ENCODE peak calls at places on chromosomes 11 and 22, in four cellular contexts. One of them, this sample, is unnamed.

GRCh38 chr11:118142081-118142480 is 10.5 kb downstream of the SCN4B start:
- DNase-seq in tibial nerve: no peak
- DNase-seq in lower lobe of right lung: no peak
- DNase-seq in fibroblast of lung: no peak
- DNase-seq in this sample: no peak

GRCh38 chr11:134587345-134587744 is 175.3 kb upstream of the B3GAT1 start:
- DNase-seq in tibial nerve: no peak
- DNase-seq in lower lobe of right lung: no peak
- DNase-seq in fibroblast of lung: no peak
- DNase-seq in this sample: no peak

GRCh38 chr11:62153087-62153395 is 29.2 kb downstream of the INCENP start:
- DNase-seq in tibial nerve: no peak
- DNase-seq in lower lobe of right lung: no peak
- DNase-seq in fibroblast of lung: no peak
- DNase-seq in this sample: no peak

GRCh38 chr22:50044485-50045143 is 13.5 kb downstream of the TTLL8 start:
- DNase-seq in tibial nerve: no peak
- DNase-seq in lower lobe of right lung: no peak
- DNase-seq in fibroblast of lung: no peak
- DNase-seq in this sample: no peak

GRCh38 chr11:107648247-107648646 is 57.3 kb downstream of the ELMOD1 start:
- DNase-seq in tibial nerve: no peak
- DNase-seq in lower lobe of right lung: no peak
- DNase-seq in fibroblast of lung: no peak
- DNase-seq in this sample: no peak

GRCh38 chr11:110897035-110897434 is 184.8 kb upstream of the ARHGAP20 start:
- DNase-seq in tibial nerve: no peak
- DNase-seq in lower lobe of right lung: no peak
- DNase-seq in fibroblast of lung: peak
- DNase-seq in this sample: peak

GRCh38 chr11:12182650-12183511 is 72.5 kb downstream of the MICAL2 start:
- DNase-seq in tibial nerve: no peak
- DNase-seq in lower lobe of right lung: no peak
- DNase-seq in fibroblast of lung: peak
- DNase-seq in this sample: peak

GRCh38 chr11:101748572-101748971 is 164.8 kb upstream of the TRPC6 start:
- DNase-seq in tibial nerve: no peak
- DNase-seq in lower lobe of right lung: no peak
- DNase-seq in fibroblast of lung: no peak
- DNase-seq in this sample: no peak

GRCh38 chr11:65159005-65159404 is 11.0 kb upstream of the SPDYC start:
- DNase-seq in tibial nerve: no peak
- DNase-seq in lower lobe of right lung: no peak
- DNase-seq in fibroblast of lung: no peak
- DNase-seq in this sample: no peak

GRCh38 chr11:61042537-61042936 is 59.8 kb upstream of the CD5 start:
- DNase-seq in tibial nerve: no peak
- DNase-seq in lower lobe of right lung: no peak
- DNase-seq in fibroblast of lung: no peak
- DNase-seq in this sample: no peak

GRCh38 chr11:8867856-8868705 is 42.9 kb upstream of the AKIP1 start:
- DNase-seq in tibial nerve: no peak
- DNase-seq in lower lobe of right lung: no peak
- DNase-seq in fibroblast of lung: peak
- DNase-seq in this sample: no peak

GRCh38 chr11:95968585-95968984 is 44.7 kb upstream of the MTMR2 start:
- DNase-seq in tibial nerve: no peak
- DNase-seq in lower lobe of right lung: no peak
- DNase-seq in fibroblast of lung: no peak
- DNase-seq in this sample: no peak

GRCh38 chr11:59555601-59556114 is 44.3 kb downstream of the OR4D9 start:
- DNase-seq in tibial nerve: no peak
- DNase-seq in lower lobe of right lung: no peak
- DNase-seq in fibroblast of lung: peak
- DNase-seq in this sample: no peak

GRCh38 chr11:12284321-12285050 is 92.9 kb upstream of the PARVA start:
- DNase-seq in tibial nerve: no peak
- DNase-seq in lower lobe of right lung: no peak
- DNase-seq in fibroblast of lung: peak
- DNase-seq in this sample: peak

GRCh38 chr11:38130514-38130913 is 1532.5 kb upstream of the RAG2 start:
- DNase-seq in tibial nerve: no peak
- DNase-seq in lower lobe of right lung: no peak
- DNase-seq in fibroblast of lung: no peak
- DNase-seq in this sample: no peak

GRCh38 chr11:20112291-20113146 is 47.8 kb downstream of the DBX1 start:
- DNase-seq in tibial nerve: no peak
- DNase-seq in lower lobe of right lung: no peak
- DNase-seq in fibroblast of lung: peak
- DNase-seq in this sample: peak

GRCh38 chr22:46056169-46057041 is 79.4 kb upstream of the WNT7B start:
- DNase-seq in tibial nerve: peak
- DNase-seq in lower lobe of right lung: peak
- DNase-seq in fibroblast of lung: peak
- DNase-seq in this sample: no peak

GRCh38 chr11:113664069-113664980 is 41.8 kb downstream of the TMPRSS5 start:
- DNase-seq in tibial nerve: no peak
- DNase-seq in lower lobe of right lung: no peak
- DNase-seq in fibroblast of lung: peak
- DNase-seq in this sample: no peak

GRCh38 chr11:61711037-61711436 is 30.8 kb downstream of the DAGLA start:
- DNase-seq in tibial nerve: no peak
- DNase-seq in lower lobe of right lung: no peak
- DNase-seq in fibroblast of lung: no peak
- DNase-seq in this sample: no peak

GRCh38 chr22:49406047-49406650 is 421.5 kb downstream of the BRD1 start:
- DNase-seq in tibial nerve: no peak
- DNase-seq in lower lobe of right lung: no peak
- DNase-seq in fibroblast of lung: no peak
- DNase-seq in this sample: no peak

GRCh38 chr22:38026130-38027111 is 30.8 kb upstream of the PICK1 start:
- DNase-seq in tibial nerve: no peak
- DNase-seq in lower lobe of right lung: peak
- DNase-seq in fibroblast of lung: no peak
- DNase-seq in this sample: no peak

GRCh38 chr22:49853981-49854791 is 542 bp downstream of the ZBED4 start:
- DNase-seq in tibial nerve: no peak
- DNase-seq in lower lobe of right lung: peak
- DNase-seq in fibroblast of lung: peak
- DNase-seq in this sample: no peak

GRCh38 chr11:73951797-73952196 is 971 bp downstream of the DNAJB13 start:
- DNase-seq in tibial nerve: no peak
- DNase-seq in lower lobe of right lung: no peak
- DNase-seq in fibroblast of lung: peak
- DNase-seq in this sample: no peak

GRCh38 chr22:36884314-36885158 is 23.7 kb downstream of the NCF4 start:
- DNase-seq in tibial nerve: no peak
- DNase-seq in lower lobe of right lung: no peak
- DNase-seq in fibroblast of lung: peak
- DNase-seq in this sample: no peak

GRCh38 chr22:39707816-39708215 is 137.3 kb downstream of the CACNA1I start:
- DNase-seq in tibial nerve: no peak
- DNase-seq in lower lobe of right lung: no peak
- DNase-seq in fibroblast of lung: no peak
- DNase-seq in this sample: no peak

GRCh38 chr22:30251661-30252226 is 5.2 kb upstream of the LIF start:
- DNase-seq in tibial nerve: no peak
- DNase-seq in lower lobe of right lung: no peak
- DNase-seq in fibroblast of lung: peak
- DNase-seq in this sample: no peak

GRCh38 chr11:95668113-95668512 is 121.5 kb downstream of the FAM76B start:
- DNase-seq in tibial nerve: no peak
- DNase-seq in lower lobe of right lung: no peak
- DNase-seq in fibroblast of lung: no peak
- DNase-seq in this sample: no peak

GRCh38 chr22:29517215-29517908 is 36.2 kb downstream of the THOC5 start:
- DNase-seq in tibial nerve: no peak
- DNase-seq in lower lobe of right lung: no peak
- DNase-seq in fibroblast of lung: no peak
- DNase-seq in this sample: no peak

GRCh38 chr11:116427903-116428637 is 344.7 kb downstream of the BUD13 start:
- DNase-seq in tibial nerve: peak
- DNase-seq in lower lobe of right lung: no peak
- DNase-seq in fibroblast of lung: peak
- DNase-seq in this sample: no peak

GRCh38 chr11:64854534-64855502 is 10.4 kb upstream of the CDC42BPG start:
- DNase-seq in tibial nerve: peak
- DNase-seq in lower lobe of right lung: peak
- DNase-seq in fibroblast of lung: peak
- DNase-seq in this sample: peak

GRCh38 chr11:119373917-119374631 is 7.4 kb downstream of the USP2 start:
- DNase-seq in tibial nerve: peak
- DNase-seq in lower lobe of right lung: no peak
- DNase-seq in fibroblast of lung: peak
- DNase-seq in this sample: no peak

GRCh38 chr11:2747236-2748015 is 47.6 kb upstream of the KCNQ1OT1 start:
- DNase-seq in tibial nerve: no peak
- DNase-seq in lower lobe of right lung: peak
- DNase-seq in fibroblast of lung: no peak
- DNase-seq in this sample: no peak

GRCh38 chr11:108551653-108552462 is 41.7 kb downstream of the EXPH5 start:
- DNase-seq in tibial nerve: no peak
- DNase-seq in lower lobe of right lung: no peak
- DNase-seq in fibroblast of lung: peak
- DNase-seq in this sample: no peak

GRCh38 chr11:109972939-109973338 is 120.3 kb upstream of the ZC3H12C start:
- DNase-seq in tibial nerve: no peak
- DNase-seq in lower lobe of right lung: no peak
- DNase-seq in fibroblast of lung: no peak
- DNase-seq in this sample: no peak

GRCh38 chr11:1404461-1405185 is 14.9 kb downstream of the BRSK2 start:
- DNase-seq in tibial nerve: no peak
- DNase-seq in lower lobe of right lung: no peak
- DNase-seq in fibroblast of lung: no peak
- DNase-seq in this sample: no peak

GRCh38 chr11:9138612-9139579 is 47.5 kb upstream of the SCUBE2 start:
- DNase-seq in tibial nerve: no peak
- DNase-seq in lower lobe of right lung: no peak
- DNase-seq in fibroblast of lung: peak
- DNase-seq in this sample: peak

GRCh38 chr11:122516686-122517085 is 138.8 kb upstream of the UBASH3B start:
- DNase-seq in tibial nerve: no peak
- DNase-seq in lower lobe of right lung: no peak
- DNase-seq in fibroblast of lung: no peak
- DNase-seq in this sample: peak

GRCh38 chr11:57792060-57792541 is 30.5 kb downstream of the CTNND1 start:
- DNase-seq in tibial nerve: peak
- DNase-seq in lower lobe of right lung: peak
- DNase-seq in fibroblast of lung: peak
- DNase-seq in this sample: no peak

GRCh38 chr11:128208329-128209220 is 378.8 kb downstream of the ETS1 start:
- DNase-seq in tibial nerve: no peak
- DNase-seq in lower lobe of right lung: no peak
- DNase-seq in fibroblast of lung: peak
- DNase-seq in this sample: peak

GRCh38 chr11:21174781-21175180 is 505.4 kb downstream of the NELL1 start:
- DNase-seq in tibial nerve: no peak
- DNase-seq in lower lobe of right lung: no peak
- DNase-seq in fibroblast of lung: no peak
- DNase-seq in this sample: no peak

GRCh38 chr11:21169639-21170038 is 500.3 kb downstream of the NELL1 start:
- DNase-seq in tibial nerve: no peak
- DNase-seq in lower lobe of right lung: no peak
- DNase-seq in fibroblast of lung: no peak
- DNase-seq in this sample: no peak
- TF ChIP-seq CTCF in tibial nerve: no peak
- TF ChIP-seq CTCF in lower lobe of right lung: no peak
- TF ChIP-seq CTCF in fibroblast of lung: no peak
- TF ChIP-seq CTCF in this sample: no peak

GRCh38 chr11:35711173-35711910 is 48.8 kb downstream of the TRIM44 start:
- DNase-seq in tibial nerve: no peak
- DNase-seq in lower lobe of right lung: no peak
- DNase-seq in fibroblast of lung: no peak
- DNase-seq in this sample: no peak
- TF ChIP-seq CTCF in tibial nerve: no peak
- TF ChIP-seq CTCF in lower lobe of right lung: no peak
- TF ChIP-seq CTCF in fibroblast of lung: peak
- TF ChIP-seq CTCF in this sample: no peak

GRCh38 chr22:32548039-32548438 is 73.4 kb downstream of the FBXO7 start:
- DNase-seq in tibial nerve: no peak
- DNase-seq in lower lobe of right lung: no peak
- DNase-seq in fibroblast of lung: no peak
- DNase-seq in this sample: no peak

GRCh38 chr22:32556150-32556549 is 81.5 kb downstream of the FBXO7 start:
- DNase-seq in tibial nerve: no peak
- DNase-seq in lower lobe of right lung: no peak
- DNase-seq in fibroblast of lung: no peak
- DNase-seq in this sample: no peak

GRCh38 chr22:32557424-32557823 is 82.8 kb downstream of the FBXO7 start:
- DNase-seq in tibial nerve: no peak
- DNase-seq in lower lobe of right lung: no peak
- DNase-seq in fibroblast of lung: no peak
- DNase-seq in this sample: no peak

GRCh38 chr22:32555546-32555945 is 80.9 kb downstream of the FBXO7 start:
- DNase-seq in tibial nerve: no peak
- DNase-seq in lower lobe of right lung: no peak
- DNase-seq in fibroblast of lung: no peak
- DNase-seq in this sample: no peak

GRCh38 chr22:32552540-32552939 is 77.9 kb downstream of the FBXO7 start:
- DNase-seq in tibial nerve: no peak
- DNase-seq in lower lobe of right lung: no peak
- DNase-seq in fibroblast of lung: no peak
- DNase-seq in this sample: no peak
- TF ChIP-seq CTCF in tibial nerve: no peak
- TF ChIP-seq CTCF in lower lobe of right lung: no peak
- TF ChIP-seq CTCF in fibroblast of lung: no peak
- TF ChIP-seq CTCF in this sample: no peak

DNA sequence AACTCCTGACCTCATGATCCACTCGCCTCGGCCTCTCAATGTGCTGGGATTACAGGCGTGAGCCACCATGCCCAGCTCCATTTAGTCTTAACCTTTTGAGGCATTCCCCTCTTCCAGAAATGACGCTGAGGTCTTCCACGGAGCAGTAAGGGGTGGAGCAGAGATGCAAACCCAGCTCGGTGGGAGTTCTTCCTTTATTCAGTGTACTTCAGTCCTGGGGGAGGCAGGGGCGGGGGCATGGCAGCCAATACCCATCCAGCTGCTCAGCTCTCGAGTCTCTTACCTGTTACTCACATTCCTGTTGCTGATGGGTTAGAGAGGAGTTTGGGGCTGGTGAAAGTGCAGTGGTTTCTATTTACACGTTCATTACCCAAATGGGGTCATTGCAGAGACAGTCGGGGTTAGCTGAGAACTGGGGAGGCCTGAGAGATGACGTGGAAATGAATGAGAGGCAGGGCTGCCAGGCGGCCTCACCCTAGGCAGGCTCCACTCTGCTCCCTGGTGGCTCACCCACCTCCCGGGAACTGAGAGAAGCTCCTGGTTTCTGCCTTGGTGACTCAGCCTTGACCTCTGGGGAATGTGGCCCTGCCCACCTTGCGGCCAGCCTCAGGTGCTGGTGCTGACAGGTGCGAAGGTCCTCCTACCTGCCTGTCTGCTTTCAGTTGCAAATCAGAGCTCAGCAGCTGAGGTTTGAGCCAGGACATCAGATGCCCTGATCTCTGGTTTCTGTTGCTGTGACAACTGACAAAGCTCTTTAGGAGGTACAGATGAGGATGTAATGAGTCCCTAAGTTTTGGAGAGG is 13.4 kb upstream of the ST14 start:
- DNase-seq in tibial nerve: no peak
- DNase-seq in lower lobe of right lung: peak
- DNase-seq in fibroblast of lung: peak
- DNase-seq in this sample: no peak
- TF ChIP-seq CTCF in tibial nerve: no peak
- TF ChIP-seq CTCF in lower lobe of right lung: peak
- TF ChIP-seq CTCF in fibroblast of lung: peak
- TF ChIP-seq CTCF in this sample: peak